ENCODE peak calls at places on chromosomes 11 and 22, in eight cellular contexts. One of them, this sample, is unnamed. For H3K27me3, the result is how much of the 10 kb centered on the place peaks cover.

GRCh38 chr11:109275931-109276330 is 146.1 kb upstream of the C11orf87 start:
- DNase-seq in GM06990: no peak
- DNase-seq in esophagus squamous epithelium: no peak
- DNase-seq in endothelial cell of umbilical vein: no peak
- DNase-seq in CD8-positive, alpha-beta memory T cell: no peak
- DNase-seq in heart right ventricle: no peak
- DNase-seq in ovary: no peak
- DNase-seq in neural progenitor cell: peak
- DNase-seq in this sample: no peak

GRCh38 chr11:2808850-2809847 is 76.4 kb downstream of the CDKN1C start:
- DNase-seq in GM06990: no peak
- DNase-seq in esophagus squamous epithelium: no peak
- DNase-seq in endothelial cell of umbilical vein: no peak
- DNase-seq in CD8-positive, alpha-beta memory T cell: no peak
- DNase-seq in heart right ventricle: no peak
- DNase-seq in ovary: peak
- DNase-seq in neural progenitor cell: no peak
- DNase-seq in this sample: no peak

GRCh38 chr22:27774200-27774599 is 27.4 kb downstream of the MN1 start:
- DNase-seq in GM06990: no peak
- DNase-seq in esophagus squamous epithelium: no peak
- DNase-seq in endothelial cell of umbilical vein: no peak
- DNase-seq in CD8-positive, alpha-beta memory T cell: no peak
- DNase-seq in heart right ventricle: no peak
- DNase-seq in ovary: no peak
- DNase-seq in neural progenitor cell: no peak
- DNase-seq in this sample: no peak

GRCh38 chr22:31350410-31350863 is 4.3 kb upstream of the PATZ1 start:
- DNase-seq in GM06990: no peak
- DNase-seq in esophagus squamous epithelium: no peak
- DNase-seq in endothelial cell of umbilical vein: no peak
- DNase-seq in CD8-positive, alpha-beta memory T cell: no peak
- DNase-seq in heart right ventricle: no peak
- DNase-seq in ovary: no peak
- DNase-seq in neural progenitor cell: peak
- DNase-seq in this sample: no peak

GRCh38 chr11:130644187-130644586 is 195.7 kb downstream of the ADAMTS15 start:
- DNase-seq in GM06990: no peak
- DNase-seq in esophagus squamous epithelium: no peak
- DNase-seq in endothelial cell of umbilical vein: no peak
- DNase-seq in CD8-positive, alpha-beta memory T cell: no peak
- DNase-seq in heart right ventricle: no peak
- DNase-seq in ovary: no peak
- DNase-seq in neural progenitor cell: peak
- DNase-seq in this sample: no peak

GRCh38 chr11:115379528-115379927 is 124.7 kb downstream of the CADM1 start:
- DNase-seq in GM06990: peak
- DNase-seq in esophagus squamous epithelium: no peak
- DNase-seq in endothelial cell of umbilical vein: no peak
- DNase-seq in CD8-positive, alpha-beta memory T cell: no peak
- DNase-seq in heart right ventricle: no peak
- DNase-seq in ovary: no peak
- DNase-seq in neural progenitor cell: no peak
- DNase-seq in this sample: no peak

GRCh38 chr11:65452806-65453490 is 30.4 kb downstream of the NEAT1 start:
- DNase-seq in GM06990: no peak
- DNase-seq in esophagus squamous epithelium: no peak
- DNase-seq in endothelial cell of umbilical vein: no peak
- DNase-seq in CD8-positive, alpha-beta memory T cell: no peak
- DNase-seq in heart right ventricle: no peak
- DNase-seq in ovary: no peak
- DNase-seq in neural progenitor cell: no peak
- DNase-seq in this sample: no peak

GRCh38 chr22:28893810-28894209 is 10.4 kb downstream of the ZNRF3 start:
- DNase-seq in GM06990: no peak
- DNase-seq in esophagus squamous epithelium: no peak
- DNase-seq in endothelial cell of umbilical vein: no peak
- DNase-seq in CD8-positive, alpha-beta memory T cell: no peak
- DNase-seq in heart right ventricle: no peak
- DNase-seq in ovary: no peak
- DNase-seq in neural progenitor cell: no peak
- DNase-seq in this sample: no peak

GRCh38 chr22:37353839-37354238 is 71.5 kb downstream of the CYTH4 start:
- DNase-seq in GM06990: no peak
- DNase-seq in esophagus squamous epithelium: no peak
- DNase-seq in endothelial cell of umbilical vein: no peak
- DNase-seq in CD8-positive, alpha-beta memory T cell: no peak
- DNase-seq in heart right ventricle: no peak
- DNase-seq in ovary: no peak
- DNase-seq in neural progenitor cell: no peak
- DNase-seq in this sample: no peak

GRCh38 chr11:46769636-46770221 is 50.7 kb downstream of the F2 start:
- DNase-seq in GM06990: no peak
- DNase-seq in esophagus squamous epithelium: no peak
- DNase-seq in endothelial cell of umbilical vein: no peak
- DNase-seq in CD8-positive, alpha-beta memory T cell: no peak
- DNase-seq in heart right ventricle: no peak
- DNase-seq in ovary: no peak
- DNase-seq in neural progenitor cell: no peak
- DNase-seq in this sample: no peak

GRCh38 chr11:112961751-112962747 is 829 bp downstream of the NCAM1 start:
- DNase-seq in GM06990: peak
- DNase-seq in esophagus squamous epithelium: no peak
- DNase-seq in endothelial cell of umbilical vein: peak
- DNase-seq in CD8-positive, alpha-beta memory T cell: no peak
- DNase-seq in heart right ventricle: peak
- DNase-seq in ovary: peak
- DNase-seq in neural progenitor cell: peak
- DNase-seq in this sample: no peak

GRCh38 chr11:16791494-16791961 is 53.1 kb downstream of the C11orf58 start:
- DNase-seq in GM06990: no peak
- DNase-seq in esophagus squamous epithelium: no peak
- DNase-seq in endothelial cell of umbilical vein: peak
- DNase-seq in CD8-positive, alpha-beta memory T cell: no peak
- DNase-seq in heart right ventricle: no peak
- DNase-seq in ovary: no peak
- DNase-seq in neural progenitor cell: no peak
- DNase-seq in this sample: no peak

GRCh38 chr11:70601861-70602575 is 203.7 kb downstream of the CTTN start:
- DNase-seq in GM06990: no peak
- DNase-seq in esophagus squamous epithelium: no peak
- DNase-seq in endothelial cell of umbilical vein: no peak
- DNase-seq in CD8-positive, alpha-beta memory T cell: no peak
- DNase-seq in heart right ventricle: no peak
- DNase-seq in ovary: no peak
- DNase-seq in neural progenitor cell: no peak
- DNase-seq in this sample: no peak

GRCh38 chr22:47457021-47457420 is 694.6 kb downstream of the TBC1D22A start:
- DNase-seq in GM06990: no peak
- DNase-seq in esophagus squamous epithelium: no peak
- DNase-seq in endothelial cell of umbilical vein: no peak
- DNase-seq in CD8-positive, alpha-beta memory T cell: no peak
- DNase-seq in heart right ventricle: no peak
- DNase-seq in ovary: no peak
- DNase-seq in neural progenitor cell: no peak
- DNase-seq in this sample: no peak

GRCh38 chr11:17171916-17172315 is 35.9 kb downstream of the PIK3C2A start:
- DNase-seq in GM06990: no peak
- DNase-seq in esophagus squamous epithelium: no peak
- DNase-seq in endothelial cell of umbilical vein: no peak
- DNase-seq in CD8-positive, alpha-beta memory T cell: no peak
- DNase-seq in heart right ventricle: no peak
- DNase-seq in ovary: no peak
- DNase-seq in neural progenitor cell: no peak
- DNase-seq in this sample: no peak

GRCh38 chr11:11510939-11511338 is 110.9 kb downstream of the GALNT18 start:
- DNase-seq in GM06990: no peak
- DNase-seq in esophagus squamous epithelium: no peak
- DNase-seq in endothelial cell of umbilical vein: no peak
- DNase-seq in CD8-positive, alpha-beta memory T cell: no peak
- DNase-seq in heart right ventricle: peak
- DNase-seq in ovary: no peak
- DNase-seq in neural progenitor cell: peak
- DNase-seq in this sample: no peak

GRCh38 chr11:69497221-69497787 is 15.8 kb downstream of the LINC01488 start:
- DNase-seq in GM06990: no peak
- DNase-seq in esophagus squamous epithelium: no peak
- DNase-seq in endothelial cell of umbilical vein: peak
- DNase-seq in CD8-positive, alpha-beta memory T cell: no peak
- DNase-seq in heart right ventricle: peak
- DNase-seq in ovary: peak
- DNase-seq in neural progenitor cell: peak
- DNase-seq in this sample: no peak

GRCh38 chr22:17858033-17858432 is 83.8 kb upstream of the BID start:
- DNase-seq in GM06990: no peak
- DNase-seq in esophagus squamous epithelium: no peak
- DNase-seq in endothelial cell of umbilical vein: no peak
- DNase-seq in CD8-positive, alpha-beta memory T cell: no peak
- DNase-seq in heart right ventricle: no peak
- DNase-seq in ovary: no peak
- DNase-seq in neural progenitor cell: no peak
- DNase-seq in this sample: no peak

GRCh38 chr11:76892305-76892704 is 31.6 kb downstream of the ACER3 start:
- DNase-seq in GM06990: no peak
- DNase-seq in esophagus squamous epithelium: no peak
- DNase-seq in endothelial cell of umbilical vein: no peak
- DNase-seq in CD8-positive, alpha-beta memory T cell: no peak
- DNase-seq in heart right ventricle: no peak
- DNase-seq in ovary: no peak
- DNase-seq in neural progenitor cell: no peak
- DNase-seq in this sample: no peak

GRCh38 chr11:72229336-72229924 is 4.9 kb downstream of the INPPL1 start:
- DNase-seq in GM06990: no peak
- DNase-seq in esophagus squamous epithelium: no peak
- DNase-seq in endothelial cell of umbilical vein: no peak
- DNase-seq in CD8-positive, alpha-beta memory T cell: no peak
- DNase-seq in heart right ventricle: no peak
- DNase-seq in ovary: no peak
- DNase-seq in neural progenitor cell: no peak
- DNase-seq in this sample: no peak

DNA sequence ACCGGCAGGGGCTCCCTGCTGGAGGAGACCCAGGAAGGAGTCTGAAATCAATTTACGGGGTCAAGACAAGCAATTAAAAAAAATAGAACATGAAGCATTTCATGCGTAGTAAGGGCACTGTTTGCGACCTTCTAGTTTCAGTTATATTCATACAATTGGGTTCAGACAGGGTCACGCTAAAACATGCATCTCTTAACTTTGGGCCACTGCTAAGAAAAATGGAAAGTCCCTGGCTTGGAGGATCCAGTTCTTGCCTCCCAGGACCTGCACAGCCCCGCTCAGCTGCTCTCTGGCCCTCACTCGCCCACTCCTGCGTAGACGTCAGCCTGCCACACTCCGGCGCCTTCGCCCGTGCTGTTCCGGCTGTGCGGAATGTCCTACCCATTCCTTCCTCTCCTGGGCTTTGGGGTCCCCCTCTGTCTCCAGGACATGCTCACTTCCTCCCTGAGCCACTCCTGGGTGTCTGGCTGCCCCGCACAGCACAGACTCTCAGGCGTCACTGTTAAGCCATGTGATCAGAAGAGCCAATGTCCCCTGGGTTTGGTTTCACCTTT is 12.8 kb downstream of the NFAM1 start:
- DNase-seq in GM06990: peak
- DNase-seq in esophagus squamous epithelium: no peak
- DNase-seq in endothelial cell of umbilical vein: no peak
- DNase-seq in CD8-positive, alpha-beta memory T cell: no peak
- DNase-seq in heart right ventricle: no peak
- DNase-seq in ovary: no peak
- DNase-seq in neural progenitor cell: no peak
- DNase-seq in this sample: no peak
- H3K4me3 ChIP-seq in GM06990: peak
- H3K4me3 ChIP-seq in esophagus squamous epithelium: no peak
- H3K4me3 ChIP-seq in endothelial cell of umbilical vein: no peak
- H3K4me3 ChIP-seq in CD8-positive, alpha-beta memory T cell: no peak
- H3K4me3 ChIP-seq in heart right ventricle: no peak
- H3K4me3 ChIP-seq in ovary: no peak
- H3K4me3 ChIP-seq in neural progenitor cell: no peak
- H3K4me3 ChIP-seq in this sample: no peak

GRCh38 chr11:15609445-15609844 is 494.7 kb downstream of the INSC start:
- DNase-seq in GM06990: no peak
- DNase-seq in esophagus squamous epithelium: no peak
- DNase-seq in endothelial cell of umbilical vein: no peak
- DNase-seq in CD8-positive, alpha-beta memory T cell: no peak
- DNase-seq in heart right ventricle: no peak
- DNase-seq in ovary: no peak
- DNase-seq in neural progenitor cell: no peak
- DNase-seq in this sample: no peak
- H3K27me3 ChIP-seq in GM06990: under half
- H3K27me3 ChIP-seq in esophagus squamous epithelium: under half
- H3K27me3 ChIP-seq in endothelial cell of umbilical vein: under half
- H3K27me3 ChIP-seq in CD8-positive, alpha-beta memory T cell: under half
- H3K27me3 ChIP-seq in heart right ventricle: under half
- H3K27me3 ChIP-seq in ovary: under half
- H3K27me3 ChIP-seq in neural progenitor cell: under half
- H3K27me3 ChIP-seq in this sample: under half

GRCh38 chr11:36411202-36411640 is 98.9 kb downstream of the TRAF6 start:
- DNase-seq in GM06990: peak
- DNase-seq in esophagus squamous epithelium: no peak
- DNase-seq in endothelial cell of umbilical vein: peak
- DNase-seq in CD8-positive, alpha-beta memory T cell: no peak
- DNase-seq in heart right ventricle: no peak
- DNase-seq in ovary: no peak
- DNase-seq in neural progenitor cell: no peak
- DNase-seq in this sample: peak
- H3K4me3 ChIP-seq in GM06990: no peak
- H3K4me3 ChIP-seq in esophagus squamous epithelium: no peak
- H3K4me3 ChIP-seq in endothelial cell of umbilical vein: no peak
- H3K4me3 ChIP-seq in CD8-positive, alpha-beta memory T cell: no peak
- H3K4me3 ChIP-seq in heart right ventricle: no peak
- H3K4me3 ChIP-seq in ovary: no peak
- H3K4me3 ChIP-seq in neural progenitor cell: no peak
- H3K4me3 ChIP-seq in this sample: peak

GRCh38 chr22:42625416-42625815 is 10.7 kb upstream of the POLDIP3 start:
- DNase-seq in GM06990: no peak
- DNase-seq in esophagus squamous epithelium: no peak
- DNase-seq in endothelial cell of umbilical vein: no peak
- DNase-seq in CD8-positive, alpha-beta memory T cell: no peak
- DNase-seq in heart right ventricle: no peak
- DNase-seq in ovary: no peak
- DNase-seq in neural progenitor cell: no peak
- DNase-seq in this sample: no peak

GRCh38 chr22:42626951-42627625 is 12.4 kb upstream of the POLDIP3 start:
- DNase-seq in GM06990: no peak
- DNase-seq in esophagus squamous epithelium: no peak
- DNase-seq in endothelial cell of umbilical vein: no peak
- DNase-seq in CD8-positive, alpha-beta memory T cell: no peak
- DNase-seq in heart right ventricle: peak
- DNase-seq in ovary: no peak
- DNase-seq in neural progenitor cell: no peak
- DNase-seq in this sample: no peak

GRCh38 chr22:42630211-42630610 is 10.2 kb downstream of the ATP5MGL start:
- DNase-seq in GM06990: no peak
- DNase-seq in esophagus squamous epithelium: no peak
- DNase-seq in endothelial cell of umbilical vein: no peak
- DNase-seq in CD8-positive, alpha-beta memory T cell: no peak
- DNase-seq in heart right ventricle: no peak
- DNase-seq in ovary: no peak
- DNase-seq in neural progenitor cell: no peak
- DNase-seq in this sample: no peak

GRCh38 chr22:42626431-42626830 is 11.7 kb upstream of the POLDIP3 start:
- DNase-seq in GM06990: no peak
- DNase-seq in esophagus squamous epithelium: no peak
- DNase-seq in endothelial cell of umbilical vein: no peak
- DNase-seq in CD8-positive, alpha-beta memory T cell: no peak
- DNase-seq in heart right ventricle: no peak
- DNase-seq in ovary: no peak
- DNase-seq in neural progenitor cell: no peak
- DNase-seq in this sample: no peak

GRCh38 chr22:42627981-42628380 is 12.4 kb downstream of the ATP5MGL start:
- DNase-seq in GM06990: no peak
- DNase-seq in esophagus squamous epithelium: no peak
- DNase-seq in endothelial cell of umbilical vein: no peak
- DNase-seq in CD8-positive, alpha-beta memory T cell: no peak
- DNase-seq in heart right ventricle: peak
- DNase-seq in ovary: no peak
- DNase-seq in neural progenitor cell: no peak
- DNase-seq in this sample: no peak
- H3K27me3 ChIP-seq in GM06990: under half
- H3K27me3 ChIP-seq in esophagus squamous epithelium: under half
- H3K27me3 ChIP-seq in endothelial cell of umbilical vein: under half
- H3K27me3 ChIP-seq in CD8-positive, alpha-beta memory T cell: under half
- H3K27me3 ChIP-seq in heart right ventricle: under half
- H3K27me3 ChIP-seq in ovary: under half
- H3K27me3 ChIP-seq in neural progenitor cell: under half
- H3K27me3 ChIP-seq in this sample: under half